ENCODE peak calls at places on chromosomes 3 and 15, in ten cellular contexts. M is tibial nerve; W is K562; U is NCI-H1694; R is stimulated activated CD8-positive, alpha-beta memory T cell treated with anti-CD3 and anti-CD28 coated beads, Interleukin-15, amount 100 ng/mL, for 1 hour; H is RWPE1; E is anterior cingulate cortex; P is mammary epithelial cell; Y is NCI-H1092 treated with DMSO at 0.1 percent for 48 hours; V is hepatic stellate cell. D is an unnamed sample.

GRCh38 chr15:58065011-58065444 is 483 bp downstream of the ALDH1A2 start:
- DNase-seq in H (no peak), P (no peak), M (no peak), W (peak), Y (no peak), U (no peak), E (no peak), R (no peak), V (no peak), D (no peak)

GRCh38 chr15:88636654-88637053 is 2.2 kb upstream of the ISG20 start:
- DNase-seq in R (no peak), W (no peak), H (no peak), E (no peak), U (no peak), Y (no peak), P (no peak), M (no peak), V (no peak), D (no peak)

GRCh38 chr3:196741401-196741761 is 1.7 kb downstream of the PAK2 start:
- DNase-seq in P (no peak), H (no peak), W (no peak), Y (no peak), M (no peak), E (no peak), R (no peak), U (no peak), V (no peak), D (no peak)

GRCh38 chr3:14120111-14120920 is 4.4 kb downstream of the CHCHD4 start:
- DNase-seq in M (no peak), R (no peak), V (no peak), U (no peak), Y (no peak), E (no peak), P (no peak), W (peak), H (no peak), D (no peak)

GRCh38 chr3:197555281-197556261 is at the start of gene BDH1:
- DNase-seq in H (peak), P (peak), W (no peak), E (peak), R (peak), U (no peak), Y (peak), V (no peak), M (peak), D (no peak)

GRCh38 chr3:23580337-23580736 is 225.4 kb upstream of the UBE2E1 start:
- DNase-seq in U (no peak), P (peak), V (no peak), E (no peak), R (no peak), Y (no peak), H (peak), W (no peak), M (no peak), D (no peak)

GRCh38 chr15:60994842-60995495 is 234.1 kb downstream of the RORA start:
- DNase-seq in H (no peak), R (no peak), W (no peak), U (peak), E (peak), Y (peak), M (no peak), P (no peak), V (no peak), D (no peak)

GRCh38 chr3:117322866-117323265 is 613.3 kb downstream of the TUSC7 start:
- DNase-seq in U (no peak), P (no peak), M (no peak), Y (no peak), E (no peak), V (no peak), R (no peak), W (no peak), H (peak), D (no peak)

GRCh38 chr15:68411276-68411675 is 20.7 kb downstream of the ITGA11 start:
- DNase-seq in P (no peak), Y (no peak), H (no peak), V (no peak), U (no peak), W (no peak), R (no peak), M (no peak), E (no peak), D (no peak)

GRCh38 chr3:100209948-100210776 is 50.6 kb upstream of the TBC1D23 start:
- DNase-seq in U (no peak), E (no peak), Y (no peak), H (no peak), R (no peak), W (no peak), V (no peak), P (no peak), M (no peak), D (no peak)

GRCh38 chr3:50320853-50321145 is 1.7 kb downstream of the HYAL2 start:
- DNase-seq in E (no peak), U (no peak), P (no peak), Y (peak), V (peak), R (no peak), H (no peak), M (no peak), W (no peak), D (no peak)

GRCh38 chr15:41334293-41335120 is 1.8 kb downstream of the NUSAP1 start:
- DNase-seq in H (no peak), M (no peak), U (no peak), W (peak), E (no peak), P (no peak), Y (no peak), V (no peak), R (no peak), D (no peak)

GRCh38 chr15:20646529-20647142 is 105.0 kb upstream of the GOLGA6L6 start:
- DNase-seq in H (peak), V (no peak), E (no peak), P (no peak), R (no peak), U (no peak), Y (no peak), M (no peak), W (no peak), D (no peak)

GRCh38 chr3:167166594-167167253 is 213.4 kb downstream of the ZBBX start:
- DNase-seq in M (peak), W (no peak), H (no peak), V (no peak), E (no peak), P (no peak), U (no peak), Y (no peak), R (no peak), D (no peak)

GRCh38 chr3:156750874-156751245 is 75.3 kb upstream of the LEKR1 start:
- DNase-seq in M (no peak), P (peak), U (no peak), V (no peak), E (no peak), H (no peak), W (no peak), Y (no peak), R (no peak), D (no peak)

GRCh38 chr3:193680220-193680619 is 87.2 kb downstream of the OPA1 start:
- DNase-seq in P (no peak), R (no peak), M (no peak), H (no peak), E (no peak), Y (no peak), U (no peak), V (peak), W (no peak), D (no peak)

GRCh38 chr3:32285910-32286309 is 47.4 kb downstream of the CMTM8 start:
- DNase-seq in H (no peak), M (no peak), E (no peak), R (no peak), P (no peak), W (no peak), V (no peak), U (no peak), Y (no peak), D (no peak)

GRCh38 chr15:55513125-55513524 is 5.1 kb upstream of the DNAAF4 start:
- DNase-seq in Y (no peak), M (no peak), V (no peak), E (no peak), R (no peak), U (no peak), P (no peak), W (no peak), H (no peak), D (no peak)